ENCODE peak calls at places on chromosomes 3 and 15, in six cellular contexts. One of them, this sample, is unnamed.

GRCh38 chr3:40550168-40550567 is 25.4 kb downstream of the ZNF621 start:
- DNase-seq in brain microvascular endothelial cell: no peak
- DNase-seq in HL-60: no peak
- DNase-seq in bronchial epithelial cell: no peak
- DNase-seq in ascending aorta: no peak
- DNase-seq in BE2C: no peak
- DNase-seq in this sample: no peak

GRCh38 chr3:116863842-116864626 is 154.5 kb downstream of the TUSC7 start:
- DNase-seq in bronchial epithelial cell: peak; percentile 65
- DNase-seq in BE2C: peak; percentile 11
- DNase-seq in HL-60: no peak
- DNase-seq in brain microvascular endothelial cell: peak; percentile 39
- DNase-seq in ascending aorta: no peak
- DNase-seq in this sample: peak; percentile 14

GRCh38 chr3:138781012-138781470 is 53.7 kb downstream of the PIK3CB start:
- DNase-seq in brain microvascular endothelial cell: no peak
- DNase-seq in BE2C: no peak
- DNase-seq in bronchial epithelial cell: no peak
- DNase-seq in HL-60: no peak
- DNase-seq in ascending aorta: no peak
- DNase-seq in this sample: no peak

GRCh38 chr3:120418866-120419490 is 31.8 kb downstream of the FSTL1 start:
- DNase-seq in ascending aorta: peak; percentile 58
- DNase-seq in brain microvascular endothelial cell: peak; percentile 31
- DNase-seq in bronchial epithelial cell: peak; percentile 69
- DNase-seq in BE2C: peak; percentile 54
- DNase-seq in HL-60: peak; percentile 71
- DNase-seq in this sample: no peak

GRCh38 chr3:190697901-190698300 is 164.6 kb downstream of the GMNC start:
- DNase-seq in brain microvascular endothelial cell: peak; percentile 68
- DNase-seq in HL-60: no peak
- DNase-seq in ascending aorta: no peak
- DNase-seq in bronchial epithelial cell: peak; percentile 76
- DNase-seq in BE2C: no peak
- DNase-seq in this sample: no peak

GRCh38 chr3:165382672-165383071 is 186.5 kb upstream of the SLITRK3 start:
- DNase-seq in HL-60: no peak
- DNase-seq in bronchial epithelial cell: no peak
- DNase-seq in ascending aorta: no peak
- DNase-seq in brain microvascular endothelial cell: no peak
- DNase-seq in BE2C: no peak
- DNase-seq in this sample: no peak

GRCh38 chr15:48547305-48547704 is 98.2 kb downstream of the FBN1 start:
- DNase-seq in ascending aorta: no peak
- DNase-seq in BE2C: no peak
- DNase-seq in bronchial epithelial cell: no peak
- DNase-seq in brain microvascular endothelial cell: peak; percentile 90
- DNase-seq in HL-60: no peak
- DNase-seq in this sample: no peak

GRCh38 chr3:151501905-151502615 is 41.2 kb upstream of the IGSF10 start:
- DNase-seq in ascending aorta: no peak
- DNase-seq in HL-60: no peak
- DNase-seq in brain microvascular endothelial cell: no peak
- DNase-seq in BE2C: no peak
- DNase-seq in bronchial epithelial cell: no peak
- DNase-seq in this sample: no peak

GRCh38 chr3:151209652-151210051 is 6.6 kb upstream of the GPR171 start:
- DNase-seq in ascending aorta: no peak
- DNase-seq in bronchial epithelial cell: peak; percentile 31
- DNase-seq in brain microvascular endothelial cell: no peak
- DNase-seq in BE2C: no peak
- DNase-seq in HL-60: no peak
- DNase-seq in this sample: no peak

GRCh38 chr3:186421946-186422345 is 59.9 kb upstream of the DGKG start:
- DNase-seq in bronchial epithelial cell: peak; percentile 63
- DNase-seq in BE2C: no peak
- DNase-seq in HL-60: no peak
- DNase-seq in brain microvascular endothelial cell: no peak
- DNase-seq in ascending aorta: no peak
- DNase-seq in this sample: no peak

GRCh38 chr3:43023066-43023465 is 44.0 kb downstream of the GASK1A start:
- DNase-seq in BE2C: no peak
- DNase-seq in bronchial epithelial cell: no peak
- DNase-seq in ascending aorta: no peak
- DNase-seq in HL-60: no peak
- DNase-seq in brain microvascular endothelial cell: no peak
- DNase-seq in this sample: no peak

GRCh38 chr15:58352026-58352929 is 79.5 kb upstream of the LIPC start:
- DNase-seq in brain microvascular endothelial cell: no peak
- DNase-seq in HL-60: no peak
- DNase-seq in bronchial epithelial cell: no peak
- DNase-seq in ascending aorta: no peak
- DNase-seq in BE2C: no peak
- DNase-seq in this sample: no peak

GRCh38 chr3:168884353-168884903 is 779.1 kb downstream of the MECOM start:
- DNase-seq in ascending aorta: peak; percentile 70
- DNase-seq in HL-60: no peak
- DNase-seq in BE2C: no peak
- DNase-seq in brain microvascular endothelial cell: peak; percentile 91
- DNase-seq in bronchial epithelial cell: peak; percentile 90
- DNase-seq in this sample: peak; percentile 68

GRCh38 chr3:58249358-58250092 is 11.9 kb downstream of the ABHD6 start:
- DNase-seq in bronchial epithelial cell: no peak
- DNase-seq in HL-60: no peak
- DNase-seq in brain microvascular endothelial cell: no peak
- DNase-seq in ascending aorta: no peak
- DNase-seq in BE2C: no peak
- DNase-seq in this sample: no peak

GRCh38 chr15:51732661-51733060 is 4.8 kb downstream of the LYSMD2 start:
- DNase-seq in HL-60: no peak
- DNase-seq in ascending aorta: no peak
- DNase-seq in BE2C: no peak
- DNase-seq in brain microvascular endothelial cell: no peak
- DNase-seq in bronchial epithelial cell: no peak
- DNase-seq in this sample: no peak

GRCh38 chr15:93980149-93980911 is 251.0 kb upstream of the MCTP2 start:
- DNase-seq in ascending aorta: no peak
- DNase-seq in BE2C: no peak
- DNase-seq in HL-60: no peak
- DNase-seq in brain microvascular endothelial cell: no peak
- DNase-seq in bronchial epithelial cell: no peak
- DNase-seq in this sample: peak; percentile 34

GRCh38 chr15:83561661-83562060 is 92.3 kb upstream of the ADAMTSL3 start:
- DNase-seq in ascending aorta: no peak
- DNase-seq in BE2C: no peak
- DNase-seq in bronchial epithelial cell: no peak
- DNase-seq in HL-60: no peak
- DNase-seq in brain microvascular endothelial cell: no peak
- DNase-seq in this sample: no peak

GRCh38 chr3:31106912-31107311 is 212.5 kb upstream of the GADL1 start:
- DNase-seq in ascending aorta: no peak
- DNase-seq in BE2C: no peak
- DNase-seq in brain microvascular endothelial cell: no peak
- DNase-seq in bronchial epithelial cell: peak; percentile 57
- DNase-seq in HL-60: no peak
- DNase-seq in this sample: no peak

GRCh38 chr15:85477730-85478129 is 97.3 kb downstream of the AKAP13 start:
- DNase-seq in bronchial epithelial cell: peak; percentile 30
- DNase-seq in brain microvascular endothelial cell: peak; percentile 83
- DNase-seq in HL-60: no peak
- DNase-seq in BE2C: no peak
- DNase-seq in ascending aorta: no peak
- DNase-seq in this sample: no peak

GRCh38 chr3:186849392-186849975 is 7.0 kb downstream of the ADIPOQ start:
- DNase-seq in ascending aorta: no peak
- DNase-seq in brain microvascular endothelial cell: no peak
- DNase-seq in HL-60: no peak
- DNase-seq in BE2C: no peak
- DNase-seq in bronchial epithelial cell: peak; percentile 63
- DNase-seq in this sample: no peak

GRCh38 chr3:160968731-160969130 is 136.4 kb downstream of the B3GALNT1 start:
- DNase-seq in brain microvascular endothelial cell: peak; percentile 29
- DNase-seq in bronchial epithelial cell: no peak
- DNase-seq in HL-60: no peak
- DNase-seq in ascending aorta: no peak
- DNase-seq in BE2C: no peak
- DNase-seq in this sample: no peak

GRCh38 chr15:96334017-96334704 is 3.7 kb downstream of the NR2F2 start:
- DNase-seq in ascending aorta: peak; percentile 53
- DNase-seq in HL-60: no peak
- DNase-seq in BE2C: no peak
- DNase-seq in brain microvascular endothelial cell: peak; percentile 9
- DNase-seq in bronchial epithelial cell: no peak
- DNase-seq in this sample: peak; percentile 5

GRCh38 chr3:111669926-111670630 is 74.9 kb upstream of the ZBED2 start:
- DNase-seq in ascending aorta: no peak
- DNase-seq in HL-60: no peak
- DNase-seq in BE2C: no peak
- DNase-seq in brain microvascular endothelial cell: peak; percentile 68
- DNase-seq in bronchial epithelial cell: peak; percentile 41
- DNase-seq in this sample: no peak

DNA sequence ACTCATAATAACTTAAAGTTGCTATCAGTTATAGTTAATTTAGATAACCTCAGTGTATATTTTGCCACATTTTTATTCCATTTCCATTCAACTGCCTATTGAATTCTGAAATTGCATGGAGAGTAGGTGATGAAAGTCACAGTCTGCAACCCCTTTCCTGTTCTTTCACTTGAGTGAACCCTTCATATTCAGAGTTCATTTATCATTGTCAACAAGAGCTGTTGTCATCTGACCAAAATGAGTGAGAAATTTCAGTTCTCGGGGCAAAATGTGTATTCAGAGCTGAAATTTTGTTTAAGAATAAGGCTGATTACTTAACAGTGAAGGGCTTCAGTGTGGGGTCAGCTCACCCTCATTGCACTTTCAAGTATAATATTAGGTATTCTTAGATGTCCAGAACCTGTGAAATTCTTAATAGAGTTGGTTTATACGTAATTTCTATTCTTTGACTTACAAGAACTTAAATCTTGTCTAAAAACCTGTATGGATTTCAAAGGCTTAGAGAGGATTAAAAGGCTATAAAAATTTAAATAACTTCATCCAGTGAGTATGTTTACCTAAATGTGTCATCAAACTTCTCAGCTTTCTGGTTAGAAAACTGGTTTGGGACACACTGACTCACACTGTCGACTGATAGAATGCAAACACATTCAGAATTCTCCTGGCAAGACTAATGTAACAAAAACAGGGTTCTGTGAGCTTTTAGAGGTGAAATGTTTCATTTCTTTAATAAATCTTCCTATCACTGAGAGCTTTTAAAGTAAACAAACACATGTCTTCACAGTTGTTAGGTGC is 92.2 kb downstream of the CMSS1 start:
- DNase-seq in BE2C: no peak
- DNase-seq in bronchial epithelial cell: peak; percentile 87
- DNase-seq in HL-60: no peak
- DNase-seq in brain microvascular endothelial cell: peak; percentile 51
- DNase-seq in ascending aorta: no peak
- DNase-seq in this sample: no peak
- H3K27me3 ChIP-seq in BE2C: no peaks in the 10 kb centered on the region
- H3K27me3 ChIP-seq in bronchial epithelial cell: no peaks in the 10 kb centered on the region
- H3K27me3 ChIP-seq in HL-60: no peaks in the 10 kb centered on the region
- H3K27me3 ChIP-seq in brain microvascular endothelial cell: no peaks in the 10 kb centered on the region
- H3K27me3 ChIP-seq in ascending aorta: no peaks in the 10 kb centered on the region
- H3K27me3 ChIP-seq in this sample: no peaks in the 10 kb centered on the region

DNA sequence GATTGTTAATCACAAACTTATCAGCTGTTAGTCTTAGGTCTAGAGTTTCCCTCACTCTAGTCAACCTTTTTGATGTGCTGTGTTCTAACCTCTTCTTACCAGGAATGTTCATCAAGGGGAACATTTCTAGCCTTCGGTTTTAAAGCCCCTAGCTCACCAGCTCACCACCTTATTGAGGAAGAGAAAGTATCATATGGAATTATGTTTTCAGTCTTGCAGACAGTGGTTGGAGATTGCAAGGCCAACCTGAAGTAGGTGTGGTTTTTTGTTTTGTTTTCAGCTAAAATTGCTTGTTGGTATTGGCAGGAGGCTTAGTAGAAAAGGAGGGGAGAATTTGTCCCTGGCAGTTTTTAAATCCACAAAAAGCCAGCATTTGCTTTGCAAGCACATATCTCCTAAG is 48.4 kb upstream of the CCDC80 start:
- DNase-seq in bronchial epithelial cell: no peak
- DNase-seq in BE2C: no peak
- DNase-seq in ascending aorta: no peak
- DNase-seq in HL-60: no peak
- DNase-seq in brain microvascular endothelial cell: no peak
- DNase-seq in this sample: no peak
- H3K4me3 ChIP-seq in bronchial epithelial cell: no peak overlapping the region
- H3K4me3 ChIP-seq in BE2C: no peak overlapping the region
- H3K4me3 ChIP-seq in ascending aorta: no peak overlapping the region
- H3K4me3 ChIP-seq in HL-60: no peak overlapping the region
- H3K4me3 ChIP-seq in brain microvascular endothelial cell: no peak overlapping the region
- H3K4me3 ChIP-seq in this sample: no peak overlapping the region

GRCh38 chr15:45391746-45392711 is 13.7 kb upstream of the GATM start:
- DNase-seq in ascending aorta: no peak
- DNase-seq in brain microvascular endothelial cell: no peak
- DNase-seq in bronchial epithelial cell: peak; percentile 49
- DNase-seq in BE2C: no peak
- DNase-seq in HL-60: peak; percentile 52
- DNase-seq in this sample: no peak
- H3K27me3 ChIP-seq in ascending aorta: no peaks in the 10 kb centered on the region
- H3K27me3 ChIP-seq in brain microvascular endothelial cell: peaks cover 2% of the 10 kb centered on the region
- H3K27me3 ChIP-seq in bronchial epithelial cell: no peaks in the 10 kb centered on the region
- H3K27me3 ChIP-seq in BE2C: peaks cover 87% of the 10 kb centered on the region
- H3K27me3 ChIP-seq in HL-60: peaks cover 10% of the 10 kb centered on the region
- H3K27me3 ChIP-seq in this sample: no peaks in the 10 kb centered on the region

GRCh38 chr15:90400759-90401314 is 12.8 kb downstream of the IQGAP1 start:
- DNase-seq in HL-60: peak; percentile 89
- DNase-seq in bronchial epithelial cell: peak; percentile 97
- DNase-seq in ascending aorta: peak; percentile 91
- DNase-seq in BE2C: peak; percentile 58
- DNase-seq in brain microvascular endothelial cell: peak; percentile 96
- DNase-seq in this sample: no peak
- H3K4me3 ChIP-seq in HL-60: no peak overlapping the region
- H3K4me3 ChIP-seq in bronchial epithelial cell: no peak overlapping the region
- H3K4me3 ChIP-seq in ascending aorta: peak overlapping the region; percentile 36
- H3K4me3 ChIP-seq in BE2C: no peak overlapping the region
- H3K4me3 ChIP-seq in brain microvascular endothelial cell: no peak overlapping the region
- H3K4me3 ChIP-seq in this sample: no peak overlapping the region

GRCh38 chr3:184911570-184911969 is 99.6 kb downstream of the VPS8 start:
- DNase-seq in brain microvascular endothelial cell: no peak
- DNase-seq in bronchial epithelial cell: no peak
- DNase-seq in ascending aorta: no peak
- DNase-seq in BE2C: no peak
- DNase-seq in HL-60: no peak
- DNase-seq in this sample: no peak
- H3K27me3 ChIP-seq in brain microvascular endothelial cell: no peaks in the 10 kb centered on the region
- H3K27me3 ChIP-seq in bronchial epithelial cell: no peaks in the 10 kb centered on the region
- H3K27me3 ChIP-seq in ascending aorta: no peaks in the 10 kb centered on the region
- H3K27me3 ChIP-seq in BE2C: no peaks in the 10 kb centered on the region
- H3K27me3 ChIP-seq in HL-60: no peaks in the 10 kb centered on the region
- H3K27me3 ChIP-seq in this sample: no peaks in the 10 kb centered on the region